ENCODE peak calls at places on chromosomes 16 and 17, in nine cellular contexts. One of them, this sample, is unnamed.

GRCh38 chr17:27466376-27466747 is 10.1 kb downstream of the KSR1 start:
- DNase-seq in A549: no peak
- DNase-seq in OCI-LY7: peak
- DNase-seq in uterus: no peak
- DNase-seq in ovary: no peak
- DNase-seq in tibial artery: no peak
- DNase-seq in substantia nigra: no peak
- DNase-seq in CD4-positive, alpha-beta T cell: peak
- DNase-seq in iPS DF 6.9: no peak
- DNase-seq in this sample: no peak

GRCh38 chr17:1590031-1590746 is 27.6 kb upstream of the PITPNA start:
- DNase-seq in A549: peak
- DNase-seq in OCI-LY7: no peak
- DNase-seq in uterus: peak
- DNase-seq in ovary: no peak
- DNase-seq in tibial artery: peak
- DNase-seq in substantia nigra: no peak
- DNase-seq in CD4-positive, alpha-beta T cell: no peak
- DNase-seq in iPS DF 6.9: no peak
- DNase-seq in this sample: peak

GRCh38 chr16:24541534-24541933 is 2.2 kb downstream of the RBBP6 start:
- DNase-seq in A549: no peak
- DNase-seq in OCI-LY7: no peak
- DNase-seq in uterus: no peak
- DNase-seq in ovary: no peak
- DNase-seq in tibial artery: no peak
- DNase-seq in substantia nigra: no peak
- DNase-seq in CD4-positive, alpha-beta T cell: no peak
- DNase-seq in iPS DF 6.9: no peak
- DNase-seq in this sample: no peak

GRCh38 chr17:9252525-9252924 is 231.2 kb downstream of the NTN1 start:
- DNase-seq in A549: no peak
- DNase-seq in OCI-LY7: no peak
- DNase-seq in uterus: no peak
- DNase-seq in ovary: no peak
- DNase-seq in tibial artery: no peak
- DNase-seq in substantia nigra: no peak
- DNase-seq in CD4-positive, alpha-beta T cell: no peak
- DNase-seq in iPS DF 6.9: no peak
- DNase-seq in this sample: no peak

GRCh38 chr17:67652433-67652832 is 65.3 kb upstream of the NOL11 start:
- DNase-seq in A549: no peak
- DNase-seq in OCI-LY7: no peak
- DNase-seq in uterus: no peak
- DNase-seq in ovary: no peak
- DNase-seq in tibial artery: no peak
- DNase-seq in substantia nigra: no peak
- DNase-seq in CD4-positive, alpha-beta T cell: no peak
- DNase-seq in iPS DF 6.9: no peak
- DNase-seq in this sample: no peak

GRCh38 chr16:12255473-12255872 is 278.9 kb downstream of the SNX29 start:
- DNase-seq in A549: no peak
- DNase-seq in OCI-LY7: peak
- DNase-seq in uterus: no peak
- DNase-seq in ovary: no peak
- DNase-seq in tibial artery: no peak
- DNase-seq in substantia nigra: no peak
- DNase-seq in CD4-positive, alpha-beta T cell: no peak
- DNase-seq in iPS DF 6.9: no peak
- DNase-seq in this sample: no peak

GRCh38 chr16:57301126-57301817 is 16.8 kb upstream of the PLLP start:
- DNase-seq in A549: no peak
- DNase-seq in OCI-LY7: no peak
- DNase-seq in uterus: peak
- DNase-seq in ovary: peak
- DNase-seq in tibial artery: peak
- DNase-seq in substantia nigra: no peak
- DNase-seq in CD4-positive, alpha-beta T cell: no peak
- DNase-seq in iPS DF 6.9: no peak
- DNase-seq in this sample: peak

GRCh38 chr17:74738051-74738996 is 1.3 kb downstream of the RAB37 start:
- DNase-seq in A549: peak
- DNase-seq in OCI-LY7: peak
- DNase-seq in uterus: no peak
- DNase-seq in ovary: no peak
- DNase-seq in tibial artery: no peak
- DNase-seq in substantia nigra: no peak
- DNase-seq in CD4-positive, alpha-beta T cell: peak
- DNase-seq in iPS DF 6.9: no peak
- DNase-seq in this sample: no peak

GRCh38 chr16:54489225-54489781 is 202.7 kb upstream of the IRX3 start:
- DNase-seq in A549: peak
- DNase-seq in OCI-LY7: no peak
- DNase-seq in uterus: no peak
- DNase-seq in ovary: no peak
- DNase-seq in tibial artery: no peak
- DNase-seq in substantia nigra: no peak
- DNase-seq in CD4-positive, alpha-beta T cell: no peak
- DNase-seq in iPS DF 6.9: no peak
- DNase-seq in this sample: no peak

GRCh38 chr17:75260679-75261335 is 599 bp downstream of the GGA3 start:
- DNase-seq in A549: no peak
- DNase-seq in OCI-LY7: no peak
- DNase-seq in uterus: no peak
- DNase-seq in ovary: no peak
- DNase-seq in tibial artery: no peak
- DNase-seq in substantia nigra: no peak
- DNase-seq in CD4-positive, alpha-beta T cell: no peak
- DNase-seq in iPS DF 6.9: no peak
- DNase-seq in this sample: no peak

GRCh38 chr16:87822002-87822390 is 47.3 kb downstream of the SLC7A5 start:
- DNase-seq in A549: no peak
- DNase-seq in OCI-LY7: no peak
- DNase-seq in uterus: no peak
- DNase-seq in ovary: no peak
- DNase-seq in tibial artery: no peak
- DNase-seq in substantia nigra: no peak
- DNase-seq in CD4-positive, alpha-beta T cell: no peak
- DNase-seq in iPS DF 6.9: no peak
- DNase-seq in this sample: no peak

GRCh38 chr16:87822571-87822970 is 46.7 kb downstream of the SLC7A5 start:
- DNase-seq in A549: no peak
- DNase-seq in OCI-LY7: no peak
- DNase-seq in uterus: no peak
- DNase-seq in ovary: no peak
- DNase-seq in tibial artery: no peak
- DNase-seq in substantia nigra: no peak
- DNase-seq in CD4-positive, alpha-beta T cell: no peak
- DNase-seq in iPS DF 6.9: no peak
- DNase-seq in this sample: no peak

GRCh38 chr16:87823146-87823929 is 46.0 kb downstream of the SLC7A5 start:
- DNase-seq in A549: no peak
- DNase-seq in OCI-LY7: no peak
- DNase-seq in uterus: no peak
- DNase-seq in ovary: no peak
- DNase-seq in tibial artery: no peak
- DNase-seq in substantia nigra: no peak
- DNase-seq in CD4-positive, alpha-beta T cell: no peak
- DNase-seq in iPS DF 6.9: no peak
- DNase-seq in this sample: no peak

GRCh38 chr16:87819983-87820382 is 49.3 kb downstream of the SLC7A5 start:
- DNase-seq in A549: no peak
- DNase-seq in OCI-LY7: no peak
- DNase-seq in uterus: no peak
- DNase-seq in ovary: no peak
- DNase-seq in tibial artery: no peak
- DNase-seq in substantia nigra: no peak
- DNase-seq in CD4-positive, alpha-beta T cell: no peak
- DNase-seq in iPS DF 6.9: no peak
- DNase-seq in this sample: no peak

DNA sequence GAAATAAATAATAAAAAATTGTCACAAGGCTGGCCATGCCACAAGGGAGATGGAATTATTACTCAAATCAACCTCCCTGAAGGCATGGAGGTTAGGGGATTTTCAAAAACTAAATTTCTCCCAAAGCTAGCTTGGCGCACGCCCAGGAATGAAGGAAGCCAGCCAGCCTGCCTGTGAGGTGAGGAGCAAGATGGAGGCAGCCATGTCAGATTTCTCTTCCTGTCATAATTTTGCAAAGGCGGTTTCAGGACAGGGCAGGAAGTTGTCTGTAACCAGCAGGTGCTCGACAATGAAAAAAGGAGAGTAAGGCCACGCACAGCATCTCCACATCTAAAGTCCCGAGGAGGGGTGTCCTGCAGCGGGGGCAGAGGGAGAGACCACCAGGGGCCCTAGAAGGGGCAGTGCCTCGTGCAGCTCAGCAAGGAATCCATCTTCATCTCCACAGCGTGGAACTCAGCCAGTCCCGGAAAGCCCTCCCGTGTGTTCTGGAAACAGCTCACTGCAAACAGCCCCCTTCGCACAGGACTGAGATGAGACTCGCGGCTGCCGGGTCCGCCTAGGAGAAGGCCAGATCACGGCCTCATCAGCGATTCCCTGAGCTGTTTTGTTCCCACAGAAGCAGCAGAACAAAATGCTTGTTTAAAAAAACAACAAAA is 47.8 kb downstream of the SLC7A5 start:
- DNase-seq in A549: no peak
- DNase-seq in OCI-LY7: peak
- DNase-seq in uterus: no peak
- DNase-seq in ovary: no peak
- DNase-seq in tibial artery: no peak
- DNase-seq in substantia nigra: no peak
- DNase-seq in CD4-positive, alpha-beta T cell: no peak
- DNase-seq in iPS DF 6.9: no peak
- DNase-seq in this sample: no peak
- H3K27ac ChIP-seq in A549: peak
- H3K27ac ChIP-seq in OCI-LY7: peak
- H3K27ac ChIP-seq in uterus: no peak
- H3K27ac ChIP-seq in ovary: no peak
- H3K27ac ChIP-seq in tibial artery: no peak
- H3K27ac ChIP-seq in substantia nigra: no peak
- H3K27ac ChIP-seq in CD4-positive, alpha-beta T cell: no peak
- H3K27ac ChIP-seq in iPS DF 6.9: no peak
- H3K27ac ChIP-seq in this sample: no peak

GRCh38 chr16:261031-261691 is 14.6 kb downstream of the RGS11 start:
- DNase-seq in A549: no peak
- DNase-seq in OCI-LY7: no peak
- DNase-seq in uterus: no peak
- DNase-seq in ovary: no peak
- DNase-seq in tibial artery: no peak
- DNase-seq in substantia nigra: no peak
- DNase-seq in CD4-positive, alpha-beta T cell: no peak
- DNase-seq in iPS DF 6.9: no peak
- DNase-seq in this sample: no peak
- H3K27ac ChIP-seq in A549: no peak
- H3K27ac ChIP-seq in OCI-LY7: no peak
- H3K27ac ChIP-seq in uterus: no peak
- H3K27ac ChIP-seq in ovary: no peak
- H3K27ac ChIP-seq in tibial artery: no peak
- H3K27ac ChIP-seq in substantia nigra: no peak
- H3K27ac ChIP-seq in CD4-positive, alpha-beta T cell: no peak
- H3K27ac ChIP-seq in iPS DF 6.9: no peak
- H3K27ac ChIP-seq in this sample: no peak

DNA sequence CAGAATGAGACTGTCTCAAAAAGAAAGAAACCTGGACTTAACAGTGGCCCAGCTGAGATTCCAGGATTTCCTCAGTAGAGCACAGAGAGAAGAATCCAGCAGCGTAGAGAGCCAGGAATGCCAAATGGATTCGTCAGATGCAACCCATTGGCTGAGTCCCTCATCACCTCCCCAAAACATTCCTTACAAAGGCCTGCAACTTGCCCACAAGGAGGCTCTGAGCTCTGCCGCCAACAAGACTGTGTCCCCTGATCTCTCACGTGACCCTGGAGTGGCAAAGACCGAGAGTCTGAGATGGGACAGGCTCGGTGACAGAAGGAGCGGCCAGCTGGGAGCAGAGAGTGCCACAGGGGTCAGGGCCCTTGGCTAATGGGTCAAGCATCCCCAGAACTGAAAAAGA is 6.9 kb upstream of the CHMP6 start:
- DNase-seq in A549: peak
- DNase-seq in OCI-LY7: no peak
- DNase-seq in uterus: no peak
- DNase-seq in ovary: no peak
- DNase-seq in tibial artery: peak
- DNase-seq in substantia nigra: no peak
- DNase-seq in CD4-positive, alpha-beta T cell: no peak
- DNase-seq in iPS DF 6.9: peak
- DNase-seq in this sample: no peak
- H3K27ac ChIP-seq in A549: no peak
- H3K27ac ChIP-seq in OCI-LY7: no peak
- H3K27ac ChIP-seq in uterus: no peak
- H3K27ac ChIP-seq in ovary: no peak
- H3K27ac ChIP-seq in tibial artery: peak
- H3K27ac ChIP-seq in substantia nigra: no peak
- H3K27ac ChIP-seq in CD4-positive, alpha-beta T cell: no peak
- H3K27ac ChIP-seq in iPS DF 6.9: no peak
- H3K27ac ChIP-seq in this sample: no peak

GRCh38 chr17:35790826-35791225 is 4.6 kb downstream of the MMP28 start:
- DNase-seq in A549: no peak
- DNase-seq in OCI-LY7: no peak
- DNase-seq in uterus: no peak
- DNase-seq in ovary: no peak
- DNase-seq in tibial artery: no peak
- DNase-seq in substantia nigra: no peak
- DNase-seq in CD4-positive, alpha-beta T cell: no peak
- DNase-seq in iPS DF 6.9: no peak
- DNase-seq in this sample: no peak

GRCh38 chr17:35795871-35796265 is 427 bp upstream of the MMP28 start:
- DNase-seq in A549: no peak
- DNase-seq in OCI-LY7: no peak
- DNase-seq in uterus: no peak
- DNase-seq in ovary: no peak
- DNase-seq in tibial artery: no peak
- DNase-seq in substantia nigra: no peak
- DNase-seq in CD4-positive, alpha-beta T cell: no peak
- DNase-seq in iPS DF 6.9: no peak
- DNase-seq in this sample: no peak

GRCh38 chr17:35791681-35792350 is 3.6 kb downstream of the MMP28 start:
- DNase-seq in A549: no peak
- DNase-seq in OCI-LY7: no peak
- DNase-seq in uterus: no peak
- DNase-seq in ovary: no peak
- DNase-seq in tibial artery: no peak
- DNase-seq in substantia nigra: no peak
- DNase-seq in CD4-positive, alpha-beta T cell: no peak
- DNase-seq in iPS DF 6.9: no peak
- DNase-seq in this sample: no peak

GRCh38 chr17:35795007-35795870 is at the start of gene MMP28:
- DNase-seq in A549: peak
- DNase-seq in OCI-LY7: no peak
- DNase-seq in uterus: no peak
- DNase-seq in ovary: no peak
- DNase-seq in tibial artery: no peak
- DNase-seq in substantia nigra: no peak
- DNase-seq in CD4-positive, alpha-beta T cell: peak
- DNase-seq in iPS DF 6.9: no peak
- DNase-seq in this sample: peak

DNA sequence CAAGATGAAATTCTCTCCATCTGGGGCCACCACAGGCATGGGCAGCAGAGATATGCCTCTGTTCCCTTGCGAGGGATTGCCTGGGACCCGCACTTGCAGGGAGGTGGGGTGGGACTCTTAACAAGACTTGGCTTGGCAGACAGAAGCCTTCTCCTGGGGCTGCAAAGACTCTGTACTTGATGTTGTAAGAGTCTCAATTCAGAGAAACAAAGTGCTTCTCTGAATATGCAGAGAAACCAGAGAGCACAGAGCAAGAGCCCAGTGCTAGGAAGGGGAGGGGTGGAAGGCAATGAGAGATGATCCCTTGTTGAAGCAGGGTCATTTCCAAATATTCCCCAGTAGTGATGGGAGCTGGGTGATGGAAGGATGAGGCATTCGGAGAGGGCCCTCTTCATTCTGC is 2.2 kb downstream of the MMP28 start:
- DNase-seq in A549: no peak
- DNase-seq in OCI-LY7: no peak
- DNase-seq in uterus: no peak
- DNase-seq in ovary: no peak
- DNase-seq in tibial artery: no peak
- DNase-seq in substantia nigra: no peak
- DNase-seq in CD4-positive, alpha-beta T cell: no peak
- DNase-seq in iPS DF 6.9: no peak
- DNase-seq in this sample: no peak
- H3K27ac ChIP-seq in A549: no peak
- H3K27ac ChIP-seq in OCI-LY7: no peak
- H3K27ac ChIP-seq in uterus: no peak
- H3K27ac ChIP-seq in ovary: no peak
- H3K27ac ChIP-seq in tibial artery: no peak
- H3K27ac ChIP-seq in substantia nigra: no peak
- H3K27ac ChIP-seq in CD4-positive, alpha-beta T cell: no peak
- H3K27ac ChIP-seq in iPS DF 6.9: no peak
- H3K27ac ChIP-seq in this sample: no peak

This sample was measured in testis.